ENCODE peak calls at places on chromosomes 2 and 18, in nine cellular contexts. E, S, Z, F, R, B, H, T and X are unnamed samples.

GRCh38 chr2:176126929-176127768 is 2.4 kb upstream of the HOXD8 start:
- DNase-seq in B (peak), Z (peak), F (no peak), T (peak), E (peak), S (peak), H (peak), R (peak), X (peak)

GRCh38 chr2:37456479-37456878 is 112.0 kb downstream of the QPCT start:
- DNase-seq in E (no peak), T (no peak), S (no peak), H (peak), F (no peak), Z (peak), R (no peak), B (peak), X (no peak)

GRCh38 chr2:232573821-232574435 is 23.4 kb downstream of the EIF4E2 start:
- DNase-seq in H (no peak), S (no peak), F (no peak), Z (no peak), E (no peak), B (no peak), R (no peak), T (no peak), X (no peak)

GRCh38 chr18:45837283-45838070 is 12.0 kb downstream of the SIGLEC15 start:
- DNase-seq in H (peak), B (peak), E (peak), T (peak), R (no peak), Z (no peak), S (no peak), F (peak), X (peak)

GRCh38 chr2:241199897-241200821 is 11.7 kb downstream of the ANO7 start:
- DNase-seq in E (peak), Z (no peak), S (no peak), F (no peak), B (no peak), T (no peak), R (no peak), H (no peak), X (no peak)

GRCh38 chr2:28448738-28449100 is 47.1 kb upstream of the PLB1 start:
- DNase-seq in Z (no peak), B (no peak), F (no peak), T (no peak), R (no peak), E (no peak), H (no peak), S (no peak), X (no peak)

GRCh38 chr2:134657650-134658250 is 61.0 kb downstream of the TMEM163 start:
- DNase-seq in T (peak), B (peak), E (peak), Z (no peak), F (no peak), R (no peak), S (no peak), H (peak), X (no peak)

GRCh38 chr2:233400961-233401360 is 46.7 kb downstream of the DGKD start:
- DNase-seq in H (no peak), T (no peak), B (no peak), E (no peak), F (no peak), Z (no peak), S (no peak), R (no peak), X (no peak)

GRCh38 chr2:149040451-149040850 is 2.0 kb downstream of the LYPD6B start:
- DNase-seq in T (peak), E (peak), B (no peak), F (peak), H (peak), R (no peak), Z (peak), S (no peak), X (peak)

GRCh38 chr2:169095631-169096105 is 26.3 kb downstream of the DHRS9 start:
- DNase-seq in B (peak), E (no peak), Z (peak), S (peak), H (no peak), T (peak), R (no peak), F (no peak), X (peak)

GRCh38 chr2:26640781-26641564 is at the start of gene CIB4:
- DNase-seq in S (no peak), B (peak), T (no peak), F (no peak), E (peak), R (no peak), Z (peak), H (no peak), X (no peak)

GRCh38 chr2:76415821-76416220 is 705.1 kb upstream of the GCFC2 start:
- DNase-seq in S (no peak), R (no peak), B (no peak), F (no peak), H (no peak), T (no peak), Z (no peak), E (no peak), X (no peak)

GRCh38 chr18:45628979-45629958 is 14.0 kb downstream of the SLC14A2 start:
- DNase-seq in E (peak), Z (peak), F (no peak), B (peak), R (no peak), H (no peak), T (no peak), S (no peak), X (peak)

GRCh38 chr2:46872876-46873631 is 42.6 kb downstream of the MCFD2 start:
- DNase-seq in F (no peak), T (peak), B (no peak), S (no peak), Z (peak), R (no peak), E (no peak), H (no peak), X (no peak)

GRCh38 chr2:523698-524270 is 153.4 kb downstream of the TMEM18 start:
- DNase-seq in S (no peak), Z (no peak), E (no peak), T (no peak), H (no peak), F (no peak), R (no peak), B (no peak), X (no peak)

GRCh38 chr2:11279398-11279797 is 65.0 kb downstream of the ROCK2 start:
- DNase-seq in S (no peak), H (no peak), E (no peak), F (no peak), R (no peak), B (no peak), Z (no peak), T (no peak), X (no peak)